ENCODE peak calls at places on chromosomes 2 and 18, in eight cellular contexts. One of them, this sample, is unnamed.

GRCh38 chr2:127174977-127175376 is 45.1 kb downstream of the CYP27C1 start:
- DNase-seq in stomach: no peak
- DNase-seq in left lobe of liver: no peak
- DNase-seq in AML-193: no peak
- DNase-seq in uterus: peak
- DNase-seq in right lobe of liver: no peak
- DNase-seq in neuronal stem cell: no peak
- DNase-seq in neural crest cell: no peak
- DNase-seq in this sample: peak

GRCh38 chr2:220660277-220661155 is 911.6 kb downstream of the EPHA4 start:
- DNase-seq in stomach: no peak
- DNase-seq in left lobe of liver: no peak
- DNase-seq in AML-193: no peak
- DNase-seq in uterus: no peak
- DNase-seq in right lobe of liver: no peak
- DNase-seq in neuronal stem cell: no peak
- DNase-seq in neural crest cell: no peak
- DNase-seq in this sample: peak

GRCh38 chr2:55922488-55922887 is 1.1 kb downstream of the EFEMP1 start:
- DNase-seq in stomach: no peak
- DNase-seq in left lobe of liver: no peak
- DNase-seq in AML-193: no peak
- DNase-seq in uterus: peak
- DNase-seq in right lobe of liver: no peak
- DNase-seq in neuronal stem cell: peak
- DNase-seq in neural crest cell: no peak
- DNase-seq in this sample: no peak

GRCh38 chr2:172813314-172813888 is 77.8 kb downstream of the RAPGEF4 start:
- DNase-seq in stomach: no peak
- DNase-seq in left lobe of liver: no peak
- DNase-seq in AML-193: no peak
- DNase-seq in uterus: no peak
- DNase-seq in right lobe of liver: no peak
- DNase-seq in neuronal stem cell: no peak
- DNase-seq in neural crest cell: no peak
- DNase-seq in this sample: no peak

GRCh38 chr2:38966678-38967077 is 77.0 kb downstream of the ARHGEF33 start:
- DNase-seq in stomach: no peak
- DNase-seq in left lobe of liver: no peak
- DNase-seq in AML-193: no peak
- DNase-seq in uterus: no peak
- DNase-seq in right lobe of liver: no peak
- DNase-seq in neuronal stem cell: no peak
- DNase-seq in neural crest cell: no peak
- DNase-seq in this sample: no peak

GRCh38 chr2:201678442-201678841 is 20.0 kb downstream of the MPP4 start:
- DNase-seq in stomach: no peak
- DNase-seq in left lobe of liver: no peak
- DNase-seq in AML-193: no peak
- DNase-seq in uterus: no peak
- DNase-seq in right lobe of liver: no peak
- DNase-seq in neuronal stem cell: no peak
- DNase-seq in neural crest cell: no peak
- DNase-seq in this sample: no peak

GRCh38 chr2:207734264-207734635 is 22.8 kb downstream of the CCNYL1 start:
- DNase-seq in stomach: no peak
- DNase-seq in left lobe of liver: no peak
- DNase-seq in AML-193: peak
- DNase-seq in uterus: no peak
- DNase-seq in right lobe of liver: no peak
- DNase-seq in neuronal stem cell: no peak
- DNase-seq in neural crest cell: no peak
- DNase-seq in this sample: no peak

GRCh38 chr2:241131531-241131930 is 17.7 kb downstream of the PASK start:
- DNase-seq in stomach: no peak
- DNase-seq in left lobe of liver: no peak
- DNase-seq in AML-193: no peak
- DNase-seq in uterus: no peak
- DNase-seq in right lobe of liver: no peak
- DNase-seq in neuronal stem cell: no peak
- DNase-seq in neural crest cell: no peak
- DNase-seq in this sample: no peak

GRCh38 chr2:169136885-169137534 is 67.6 kb downstream of the DHRS9 start:
- DNase-seq in stomach: no peak
- DNase-seq in left lobe of liver: no peak
- DNase-seq in AML-193: no peak
- DNase-seq in uterus: no peak
- DNase-seq in right lobe of liver: no peak
- DNase-seq in neuronal stem cell: no peak
- DNase-seq in neural crest cell: no peak
- DNase-seq in this sample: no peak

GRCh38 chr18:78901923-78902794 is 77.5 kb upstream of the SALL3 start:
- DNase-seq in stomach: no peak
- DNase-seq in left lobe of liver: no peak
- DNase-seq in AML-193: no peak
- DNase-seq in uterus: no peak
- DNase-seq in right lobe of liver: no peak
- DNase-seq in neuronal stem cell: no peak
- DNase-seq in neural crest cell: no peak
- DNase-seq in this sample: no peak

GRCh38 chr2:48574353-48575290 is 43.0 kb upstream of the GTF2A1L start:
- DNase-seq in stomach: no peak
- DNase-seq in left lobe of liver: no peak
- DNase-seq in AML-193: peak
- DNase-seq in uterus: no peak
- DNase-seq in right lobe of liver: no peak
- DNase-seq in neuronal stem cell: no peak
- DNase-seq in neural crest cell: no peak
- DNase-seq in this sample: no peak

GRCh38 chr2:164257794-164258193 is 363.5 kb downstream of the GRB14 start:
- DNase-seq in stomach: no peak
- DNase-seq in left lobe of liver: no peak
- DNase-seq in AML-193: no peak
- DNase-seq in uterus: no peak
- DNase-seq in right lobe of liver: no peak
- DNase-seq in neuronal stem cell: no peak
- DNase-seq in neural crest cell: no peak
- DNase-seq in this sample: no peak

GRCh38 chr18:48902023-48902855 is 48.5 kb downstream of the SMAD7 start:
- DNase-seq in stomach: peak
- DNase-seq in left lobe of liver: peak
- DNase-seq in AML-193: no peak
- DNase-seq in uterus: peak
- DNase-seq in right lobe of liver: peak
- DNase-seq in neuronal stem cell: no peak
- DNase-seq in neural crest cell: no peak
- DNase-seq in this sample: peak

GRCh38 chr2:186919272-186919671 is 70.3 kb upstream of the ZSWIM2 start:
- DNase-seq in stomach: no peak
- DNase-seq in left lobe of liver: no peak
- DNase-seq in AML-193: no peak
- DNase-seq in uterus: no peak
- DNase-seq in right lobe of liver: no peak
- DNase-seq in neuronal stem cell: no peak
- DNase-seq in neural crest cell: no peak
- DNase-seq in this sample: no peak

GRCh38 chr2:100248971-100249370 is 73.3 kb downstream of the LONRF2 start:
- DNase-seq in stomach: no peak
- DNase-seq in left lobe of liver: no peak
- DNase-seq in AML-193: no peak
- DNase-seq in uterus: no peak
- DNase-seq in right lobe of liver: no peak
- DNase-seq in neuronal stem cell: no peak
- DNase-seq in neural crest cell: no peak
- DNase-seq in this sample: no peak

GRCh38 chr18:60549338-60549960 is 176.9 kb upstream of the MC4R start:
- DNase-seq in stomach: no peak
- DNase-seq in left lobe of liver: no peak
- DNase-seq in AML-193: peak
- DNase-seq in uterus: no peak
- DNase-seq in right lobe of liver: no peak
- DNase-seq in neuronal stem cell: peak
- DNase-seq in neural crest cell: peak
- DNase-seq in this sample: no peak

GRCh38 chr2:108637304-108637669 is 82.0 kb upstream of the RANBP2 start:
- DNase-seq in stomach: peak
- DNase-seq in left lobe of liver: no peak
- DNase-seq in AML-193: no peak
- DNase-seq in uterus: peak
- DNase-seq in right lobe of liver: no peak
- DNase-seq in neuronal stem cell: no peak
- DNase-seq in neural crest cell: no peak
- DNase-seq in this sample: no peak

GRCh38 chr2:233814436-233814835 is 36.3 kb downstream of the MROH2A start:
- DNase-seq in stomach: no peak
- DNase-seq in left lobe of liver: peak
- DNase-seq in AML-193: no peak
- DNase-seq in uterus: peak
- DNase-seq in right lobe of liver: peak
- DNase-seq in neuronal stem cell: no peak
- DNase-seq in neural crest cell: no peak
- DNase-seq in this sample: no peak

GRCh38 chr2:73054980-73055379 is 16.5 kb downstream of the SFXN5 start:
- DNase-seq in stomach: no peak
- DNase-seq in left lobe of liver: no peak
- DNase-seq in AML-193: no peak
- DNase-seq in uterus: no peak
- DNase-seq in right lobe of liver: no peak
- DNase-seq in neuronal stem cell: no peak
- DNase-seq in neural crest cell: no peak
- DNase-seq in this sample: no peak

GRCh38 chr2:178280261-178280852 is 86.0 kb downstream of the OSBPL6 start:
- DNase-seq in stomach: no peak
- DNase-seq in left lobe of liver: no peak
- DNase-seq in AML-193: peak
- DNase-seq in uterus: peak
- DNase-seq in right lobe of liver: no peak
- DNase-seq in neuronal stem cell: no peak
- DNase-seq in neural crest cell: peak
- DNase-seq in this sample: no peak

GRCh38 chr18:59272971-59273935 is at the start of gene RAX:
- DNase-seq in stomach: no peak
- DNase-seq in left lobe of liver: no peak
- DNase-seq in AML-193: no peak
- DNase-seq in uterus: no peak
- DNase-seq in right lobe of liver: no peak
- DNase-seq in neuronal stem cell: peak
- DNase-seq in neural crest cell: peak
- DNase-seq in this sample: no peak

GRCh38 chr2:132597831-132598230 is 72.2 kb downstream of the LYPD1 start:
- DNase-seq in stomach: no peak
- DNase-seq in left lobe of liver: no peak
- DNase-seq in AML-193: no peak
- DNase-seq in uterus: no peak
- DNase-seq in right lobe of liver: no peak
- DNase-seq in neuronal stem cell: no peak
- DNase-seq in neural crest cell: no peak
- DNase-seq in this sample: no peak

GRCh38 chr2:180707867-180708205 is 272.6 kb upstream of the UBE2E3 start:
- DNase-seq in stomach: no peak
- DNase-seq in left lobe of liver: no peak
- DNase-seq in AML-193: peak
- DNase-seq in uterus: no peak
- DNase-seq in right lobe of liver: no peak
- DNase-seq in neuronal stem cell: peak
- DNase-seq in neural crest cell: no peak
- DNase-seq in this sample: peak

GRCh38 chr18:27661320-27662049 is 476.4 kb upstream of the CHST9 start:
- DNase-seq in stomach: no peak
- DNase-seq in left lobe of liver: peak
- DNase-seq in AML-193: no peak
- DNase-seq in uterus: no peak
- DNase-seq in right lobe of liver: peak
- DNase-seq in neuronal stem cell: peak
- DNase-seq in neural crest cell: no peak
- DNase-seq in this sample: no peak

GRCh38 chr2:38535404-38535744 is 67.4 kb downstream of the HNRNPLL start:
- DNase-seq in stomach: no peak
- DNase-seq in left lobe of liver: no peak
- DNase-seq in AML-193: no peak
- DNase-seq in uterus: no peak
- DNase-seq in right lobe of liver: no peak
- DNase-seq in neuronal stem cell: no peak
- DNase-seq in neural crest cell: no peak
- DNase-seq in this sample: peak

GRCh38 chr2:184921676-184922075 is 323.3 kb downstream of the ZNF804A start:
- DNase-seq in stomach: no peak
- DNase-seq in left lobe of liver: no peak
- DNase-seq in AML-193: no peak
- DNase-seq in uterus: no peak
- DNase-seq in right lobe of liver: no peak
- DNase-seq in neuronal stem cell: no peak
- DNase-seq in neural crest cell: no peak
- DNase-seq in this sample: no peak

GRCh38 chr2:185738679-185739472 is at the start of gene FSIP2:
- DNase-seq in stomach: peak
- DNase-seq in left lobe of liver: peak
- DNase-seq in AML-193: no peak
- DNase-seq in uterus: peak
- DNase-seq in right lobe of liver: peak
- DNase-seq in neuronal stem cell: peak
- DNase-seq in neural crest cell: peak
- DNase-seq in this sample: peak

GRCh38 chr2:84477886-84478285 is 18.8 kb upstream of the SUCLG1 start:
- DNase-seq in stomach: no peak
- DNase-seq in left lobe of liver: no peak
- DNase-seq in AML-193: no peak
- DNase-seq in uterus: no peak
- DNase-seq in right lobe of liver: no peak
- DNase-seq in neuronal stem cell: no peak
- DNase-seq in neural crest cell: no peak
- DNase-seq in this sample: no peak

GRCh38 chr2:102033028-102033749 is 41.4 kb downstream of the IL1R2 start:
- DNase-seq in stomach: peak
- DNase-seq in left lobe of liver: peak
- DNase-seq in AML-193: peak
- DNase-seq in uterus: peak
- DNase-seq in right lobe of liver: peak
- DNase-seq in neuronal stem cell: no peak
- DNase-seq in neural crest cell: no peak
- DNase-seq in this sample: peak

GRCh38 chr2:217434183-217434620 is 568.6 kb downstream of the TNS1 start:
- DNase-seq in stomach: peak
- DNase-seq in left lobe of liver: peak
- DNase-seq in AML-193: peak
- DNase-seq in uterus: peak
- DNase-seq in right lobe of liver: peak
- DNase-seq in neuronal stem cell: peak
- DNase-seq in neural crest cell: peak
- DNase-seq in this sample: peak